ENCODE peak calls at places on chromosomes 4 and X, in eight cellular contexts. One of them, this sample, is unnamed.
A peak's percentile ranks its signal among the peaks of the same experiment; 100 is the strongest.

GRCh38 chr4:175062183-175062592 is 144.0 kb downstream of the ADAM29 start:
- DNase-seq in spleen: no peak
- DNase-seq in activated T-helper 1 cell treated with anti-CD3 and anti-CD28 coated beads, Interleukin-2, amount 50 U/mL, for 16 hours: no peak
- DNase-seq in fibroblast of lung: no peak
- DNase-seq in stimulated activated CD4-positive, alpha-beta T cell treated with anti-CD3 and anti-CD28 coated beads, Interleukin-2, amount 100 ng/mL, for 48 hours: no peak
- DNase-seq in central memory CD4-positive, alpha-beta T cell: no peak
- DNase-seq in ELR: no peak
- DNase-seq in AG09319: no peak
- DNase-seq in this sample: no peak

GRCh38 chr4:148445903-148446261 is 3.7 kb upstream of the NR3C2 start:
- DNase-seq in spleen: no peak
- DNase-seq in activated T-helper 1 cell treated with anti-CD3 and anti-CD28 coated beads, Interleukin-2, amount 50 U/mL, for 16 hours: no peak
- DNase-seq in fibroblast of lung: no peak
- DNase-seq in stimulated activated CD4-positive, alpha-beta T cell treated with anti-CD3 and anti-CD28 coated beads, Interleukin-2, amount 100 ng/mL, for 48 hours: no peak
- DNase-seq in central memory CD4-positive, alpha-beta T cell: no peak
- DNase-seq in ELR: peak; percentile 8
- DNase-seq in AG09319: no peak
- DNase-seq in this sample: no peak

GRCh38 chrX:118630843-118631242 is 96.6 kb upstream of the IL13RA1 start:
- DNase-seq in spleen: no peak
- DNase-seq in activated T-helper 1 cell treated with anti-CD3 and anti-CD28 coated beads, Interleukin-2, amount 50 U/mL, for 16 hours: no peak
- DNase-seq in fibroblast of lung: no peak
- DNase-seq in stimulated activated CD4-positive, alpha-beta T cell treated with anti-CD3 and anti-CD28 coated beads, Interleukin-2, amount 100 ng/mL, for 48 hours: no peak
- DNase-seq in central memory CD4-positive, alpha-beta T cell: no peak
- DNase-seq in ELR: no peak
- DNase-seq in AG09319: no peak
- DNase-seq in this sample: no peak

GRCh38 chr4:74934016-74934821 is 1.3 kb downstream of the PARM1 start:
- DNase-seq in spleen: peak; percentile 82
- DNase-seq in activated T-helper 1 cell treated with anti-CD3 and anti-CD28 coated beads, Interleukin-2, amount 50 U/mL, for 16 hours: no peak
- DNase-seq in fibroblast of lung: peak; percentile 26
- DNase-seq in stimulated activated CD4-positive, alpha-beta T cell treated with anti-CD3 and anti-CD28 coated beads, Interleukin-2, amount 100 ng/mL, for 48 hours: no peak
- DNase-seq in central memory CD4-positive, alpha-beta T cell: no peak
- DNase-seq in ELR: peak; percentile 33
- DNase-seq in AG09319: no peak
- DNase-seq in this sample: peak; percentile 6

GRCh38 chr4:89549907-89550306 is 242.3 kb upstream of the GPRIN3 start:
- DNase-seq in spleen: no peak
- DNase-seq in activated T-helper 1 cell treated with anti-CD3 and anti-CD28 coated beads, Interleukin-2, amount 50 U/mL, for 16 hours: no peak
- DNase-seq in fibroblast of lung: no peak
- DNase-seq in stimulated activated CD4-positive, alpha-beta T cell treated with anti-CD3 and anti-CD28 coated beads, Interleukin-2, amount 100 ng/mL, for 48 hours: no peak
- DNase-seq in central memory CD4-positive, alpha-beta T cell: no peak
- DNase-seq in ELR: peak; percentile 65
- DNase-seq in AG09319: peak; percentile 71
- DNase-seq in this sample: no peak

GRCh38 chr4:7423801-7424552 is 10.8 kb downstream of the PSAPL1 start:
- DNase-seq in spleen: peak; percentile 71
- DNase-seq in activated T-helper 1 cell treated with anti-CD3 and anti-CD28 coated beads, Interleukin-2, amount 50 U/mL, for 16 hours: no peak
- DNase-seq in fibroblast of lung: peak; percentile 19
- DNase-seq in stimulated activated CD4-positive, alpha-beta T cell treated with anti-CD3 and anti-CD28 coated beads, Interleukin-2, amount 100 ng/mL, for 48 hours: no peak
- DNase-seq in central memory CD4-positive, alpha-beta T cell: no peak
- DNase-seq in ELR: no peak
- DNase-seq in AG09319: no peak
- DNase-seq in this sample: peak; percentile 1

GRCh38 chr4:126697748-126698147 is 935.0 kb upstream of the INTU start:
- DNase-seq in spleen: no peak
- DNase-seq in activated T-helper 1 cell treated with anti-CD3 and anti-CD28 coated beads, Interleukin-2, amount 50 U/mL, for 16 hours: no peak
- DNase-seq in fibroblast of lung: peak; percentile 86
- DNase-seq in stimulated activated CD4-positive, alpha-beta T cell treated with anti-CD3 and anti-CD28 coated beads, Interleukin-2, amount 100 ng/mL, for 48 hours: no peak
- DNase-seq in central memory CD4-positive, alpha-beta T cell: no peak
- DNase-seq in ELR: peak; percentile 89
- DNase-seq in AG09319: peak; percentile 43
- DNase-seq in this sample: no peak

GRCh38 chr4:158450741-158451140 is 70.9 kb upstream of the RXFP1 start:
- DNase-seq in spleen: no peak
- DNase-seq in activated T-helper 1 cell treated with anti-CD3 and anti-CD28 coated beads, Interleukin-2, amount 50 U/mL, for 16 hours: no peak
- DNase-seq in fibroblast of lung: no peak
- DNase-seq in stimulated activated CD4-positive, alpha-beta T cell treated with anti-CD3 and anti-CD28 coated beads, Interleukin-2, amount 100 ng/mL, for 48 hours: no peak
- DNase-seq in central memory CD4-positive, alpha-beta T cell: no peak
- DNase-seq in ELR: no peak
- DNase-seq in AG09319: no peak
- DNase-seq in this sample: no peak

GRCh38 chr4:100790838-100791615 is 273.2 kb upstream of the EMCN start:
- DNase-seq in spleen: no peak
- DNase-seq in activated T-helper 1 cell treated with anti-CD3 and anti-CD28 coated beads, Interleukin-2, amount 50 U/mL, for 16 hours: no peak
- DNase-seq in fibroblast of lung: no peak
- DNase-seq in stimulated activated CD4-positive, alpha-beta T cell treated with anti-CD3 and anti-CD28 coated beads, Interleukin-2, amount 100 ng/mL, for 48 hours: no peak
- DNase-seq in central memory CD4-positive, alpha-beta T cell: no peak
- DNase-seq in ELR: no peak
- DNase-seq in AG09319: no peak
- DNase-seq in this sample: no peak

GRCh38 chrX:8043546-8043945 is 116.3 kb upstream of the PNPLA4 start:
- DNase-seq in spleen: no peak
- DNase-seq in activated T-helper 1 cell treated with anti-CD3 and anti-CD28 coated beads, Interleukin-2, amount 50 U/mL, for 16 hours: no peak
- DNase-seq in fibroblast of lung: no peak
- DNase-seq in stimulated activated CD4-positive, alpha-beta T cell treated with anti-CD3 and anti-CD28 coated beads, Interleukin-2, amount 100 ng/mL, for 48 hours: no peak
- DNase-seq in central memory CD4-positive, alpha-beta T cell: no peak
- DNase-seq in ELR: no peak
- DNase-seq in AG09319: no peak
- DNase-seq in this sample: no peak

GRCh38 chr4:98605216-98605615 is 53.2 kb downstream of the TSPAN5 start:
- DNase-seq in spleen: no peak
- DNase-seq in activated T-helper 1 cell treated with anti-CD3 and anti-CD28 coated beads, Interleukin-2, amount 50 U/mL, for 16 hours: no peak
- DNase-seq in fibroblast of lung: peak; percentile 67
- DNase-seq in stimulated activated CD4-positive, alpha-beta T cell treated with anti-CD3 and anti-CD28 coated beads, Interleukin-2, amount 100 ng/mL, for 48 hours: no peak
- DNase-seq in central memory CD4-positive, alpha-beta T cell: no peak
- DNase-seq in ELR: peak; percentile 54
- DNase-seq in AG09319: no peak
- DNase-seq in this sample: no peak

GRCh38 chr4:118557298-118557851 is 127.8 kb upstream of the METTL14 start:
- DNase-seq in spleen: no peak
- DNase-seq in activated T-helper 1 cell treated with anti-CD3 and anti-CD28 coated beads, Interleukin-2, amount 50 U/mL, for 16 hours: no peak
- DNase-seq in fibroblast of lung: peak; percentile 74
- DNase-seq in stimulated activated CD4-positive, alpha-beta T cell treated with anti-CD3 and anti-CD28 coated beads, Interleukin-2, amount 100 ng/mL, for 48 hours: no peak
- DNase-seq in central memory CD4-positive, alpha-beta T cell: no peak
- DNase-seq in ELR: peak; percentile 83
- DNase-seq in AG09319: no peak
- DNase-seq in this sample: peak; percentile 11

GRCh38 chr4:175351473-175351872 is 433.3 kb downstream of the ADAM29 start:
- DNase-seq in spleen: no peak
- DNase-seq in activated T-helper 1 cell treated with anti-CD3 and anti-CD28 coated beads, Interleukin-2, amount 50 U/mL, for 16 hours: no peak
- DNase-seq in fibroblast of lung: no peak
- DNase-seq in stimulated activated CD4-positive, alpha-beta T cell treated with anti-CD3 and anti-CD28 coated beads, Interleukin-2, amount 100 ng/mL, for 48 hours: no peak
- DNase-seq in central memory CD4-positive, alpha-beta T cell: no peak
- DNase-seq in ELR: no peak
- DNase-seq in AG09319: no peak
- DNase-seq in this sample: no peak

GRCh38 chr4:53712326-53712725 is 121.0 kb upstream of the LNX1 start:
- DNase-seq in spleen: no peak
- DNase-seq in activated T-helper 1 cell treated with anti-CD3 and anti-CD28 coated beads, Interleukin-2, amount 50 U/mL, for 16 hours: no peak
- DNase-seq in fibroblast of lung: no peak
- DNase-seq in stimulated activated CD4-positive, alpha-beta T cell treated with anti-CD3 and anti-CD28 coated beads, Interleukin-2, amount 100 ng/mL, for 48 hours: no peak
- DNase-seq in central memory CD4-positive, alpha-beta T cell: no peak
- DNase-seq in ELR: no peak
- DNase-seq in AG09319: no peak
- DNase-seq in this sample: no peak

GRCh38 chr4:82833696-82834313 is 35.2 kb upstream of the SCD5 start:
- DNase-seq in spleen: no peak
- DNase-seq in activated T-helper 1 cell treated with anti-CD3 and anti-CD28 coated beads, Interleukin-2, amount 50 U/mL, for 16 hours: no peak
- DNase-seq in fibroblast of lung: peak; percentile 88
- DNase-seq in stimulated activated CD4-positive, alpha-beta T cell treated with anti-CD3 and anti-CD28 coated beads, Interleukin-2, amount 100 ng/mL, for 48 hours: no peak
- DNase-seq in central memory CD4-positive, alpha-beta T cell: no peak
- DNase-seq in ELR: peak; percentile 94
- DNase-seq in AG09319: peak; percentile 35
- DNase-seq in this sample: no peak

GRCh38 chr4:97662133-97662532 is 481.1 kb downstream of the STPG2 start:
- DNase-seq in spleen: no peak
- DNase-seq in activated T-helper 1 cell treated with anti-CD3 and anti-CD28 coated beads, Interleukin-2, amount 50 U/mL, for 16 hours: no peak
- DNase-seq in fibroblast of lung: peak; percentile 3
- DNase-seq in stimulated activated CD4-positive, alpha-beta T cell treated with anti-CD3 and anti-CD28 coated beads, Interleukin-2, amount 100 ng/mL, for 48 hours: no peak
- DNase-seq in central memory CD4-positive, alpha-beta T cell: no peak
- DNase-seq in ELR: no peak
- DNase-seq in AG09319: no peak
- DNase-seq in this sample: no peak

GRCh38 chr4:14700083-14700482 is 302.2 kb upstream of the CPEB2 start:
- DNase-seq in spleen: no peak
- DNase-seq in activated T-helper 1 cell treated with anti-CD3 and anti-CD28 coated beads, Interleukin-2, amount 50 U/mL, for 16 hours: no peak
- DNase-seq in fibroblast of lung: no peak
- DNase-seq in stimulated activated CD4-positive, alpha-beta T cell treated with anti-CD3 and anti-CD28 coated beads, Interleukin-2, amount 100 ng/mL, for 48 hours: no peak
- DNase-seq in central memory CD4-positive, alpha-beta T cell: no peak
- DNase-seq in ELR: no peak
- DNase-seq in AG09319: no peak
- DNase-seq in this sample: no peak

GRCh38 chrX:70535198-70535597 is 90.6 kb downstream of the DLG3 start:
- DNase-seq in spleen: no peak
- DNase-seq in activated T-helper 1 cell treated with anti-CD3 and anti-CD28 coated beads, Interleukin-2, amount 50 U/mL, for 16 hours: no peak
- DNase-seq in fibroblast of lung: no peak
- DNase-seq in stimulated activated CD4-positive, alpha-beta T cell treated with anti-CD3 and anti-CD28 coated beads, Interleukin-2, amount 100 ng/mL, for 48 hours: no peak
- DNase-seq in central memory CD4-positive, alpha-beta T cell: no peak
- DNase-seq in ELR: no peak
- DNase-seq in AG09319: no peak
- DNase-seq in this sample: no peak

GRCh38 chr4:189912170-189912569 is 28.5 kb upstream of the FRG1 start:
- DNase-seq in spleen: no peak
- DNase-seq in activated T-helper 1 cell treated with anti-CD3 and anti-CD28 coated beads, Interleukin-2, amount 50 U/mL, for 16 hours: no peak
- DNase-seq in fibroblast of lung: no peak
- DNase-seq in stimulated activated CD4-positive, alpha-beta T cell treated with anti-CD3 and anti-CD28 coated beads, Interleukin-2, amount 100 ng/mL, for 48 hours: no peak
- DNase-seq in central memory CD4-positive, alpha-beta T cell: no peak
- DNase-seq in ELR: peak; percentile 10
- DNase-seq in AG09319: no peak
- DNase-seq in this sample: no peak

GRCh38 chr4:164931551-164932324 is 45.7 kb downstream of the TRIM61 start:
- DNase-seq in spleen: no peak
- DNase-seq in activated T-helper 1 cell treated with anti-CD3 and anti-CD28 coated beads, Interleukin-2, amount 50 U/mL, for 16 hours: no peak
- DNase-seq in fibroblast of lung: no peak
- DNase-seq in stimulated activated CD4-positive, alpha-beta T cell treated with anti-CD3 and anti-CD28 coated beads, Interleukin-2, amount 100 ng/mL, for 48 hours: no peak
- DNase-seq in central memory CD4-positive, alpha-beta T cell: no peak
- DNase-seq in ELR: peak; percentile 40
- DNase-seq in AG09319: no peak
- DNase-seq in this sample: no peak

GRCh38 chr4:17859793-17860406 is 49.1 kb downstream of the NCAPG start:
- DNase-seq in spleen: no peak
- DNase-seq in activated T-helper 1 cell treated with anti-CD3 and anti-CD28 coated beads, Interleukin-2, amount 50 U/mL, for 16 hours: no peak
- DNase-seq in fibroblast of lung: no peak
- DNase-seq in stimulated activated CD4-positive, alpha-beta T cell treated with anti-CD3 and anti-CD28 coated beads, Interleukin-2, amount 100 ng/mL, for 48 hours: no peak
- DNase-seq in central memory CD4-positive, alpha-beta T cell: no peak
- DNase-seq in ELR: no peak
- DNase-seq in AG09319: no peak
- DNase-seq in this sample: no peak

GRCh38 chrX:22800360-22800759 is 199.4 kb upstream of the DDX53 start:
- DNase-seq in spleen: no peak
- DNase-seq in activated T-helper 1 cell treated with anti-CD3 and anti-CD28 coated beads, Interleukin-2, amount 50 U/mL, for 16 hours: no peak
- DNase-seq in fibroblast of lung: peak; percentile 93
- DNase-seq in stimulated activated CD4-positive, alpha-beta T cell treated with anti-CD3 and anti-CD28 coated beads, Interleukin-2, amount 100 ng/mL, for 48 hours: no peak
- DNase-seq in central memory CD4-positive, alpha-beta T cell: no peak
- DNase-seq in ELR: peak; percentile 86
- DNase-seq in AG09319: peak; percentile 50
- DNase-seq in this sample: no peak

GRCh38 chrX:386768-387575 is at the start of gene PPP2R3B:
- DNase-seq in spleen: peak; percentile 100
- DNase-seq in activated T-helper 1 cell treated with anti-CD3 and anti-CD28 coated beads, Interleukin-2, amount 50 U/mL, for 16 hours: peak; percentile 99
- DNase-seq in fibroblast of lung: peak; percentile 95
- DNase-seq in stimulated activated CD4-positive, alpha-beta T cell treated with anti-CD3 and anti-CD28 coated beads, Interleukin-2, amount 100 ng/mL, for 48 hours: peak; percentile 95
- DNase-seq in central memory CD4-positive, alpha-beta T cell: peak; percentile 99
- DNase-seq in ELR: peak; percentile 98
- DNase-seq in AG09319: peak; percentile 97
- DNase-seq in this sample: peak; percentile 99

GRCh38 chr4:185683222-185683621 is 128.8 kb downstream of the SORBS2 start:
- DNase-seq in spleen: no peak
- DNase-seq in activated T-helper 1 cell treated with anti-CD3 and anti-CD28 coated beads, Interleukin-2, amount 50 U/mL, for 16 hours: no peak
- DNase-seq in fibroblast of lung: no peak
- DNase-seq in stimulated activated CD4-positive, alpha-beta T cell treated with anti-CD3 and anti-CD28 coated beads, Interleukin-2, amount 100 ng/mL, for 48 hours: no peak
- DNase-seq in central memory CD4-positive, alpha-beta T cell: no peak
- DNase-seq in ELR: no peak
- DNase-seq in AG09319: no peak
- DNase-seq in this sample: no peak

GRCh38 chr4:86594559-86595425 is 677 bp downstream of the PTPN13 start:
- DNase-seq in spleen: peak; percentile 82
- DNase-seq in activated T-helper 1 cell treated with anti-CD3 and anti-CD28 coated beads, Interleukin-2, amount 50 U/mL, for 16 hours: no peak
- DNase-seq in fibroblast of lung: peak; percentile 88
- DNase-seq in stimulated activated CD4-positive, alpha-beta T cell treated with anti-CD3 and anti-CD28 coated beads, Interleukin-2, amount 100 ng/mL, for 48 hours: no peak
- DNase-seq in central memory CD4-positive, alpha-beta T cell: peak; percentile 22
- DNase-seq in ELR: peak; percentile 66
- DNase-seq in AG09319: peak; percentile 93
- DNase-seq in this sample: peak; percentile 46

GRCh38 chr4:67712650-67713530 is 11.9 kb upstream of the UBA6 start:
- DNase-seq in spleen: no peak
- DNase-seq in activated T-helper 1 cell treated with anti-CD3 and anti-CD28 coated beads, Interleukin-2, amount 50 U/mL, for 16 hours: no peak
- DNase-seq in fibroblast of lung: no peak
- DNase-seq in stimulated activated CD4-positive, alpha-beta T cell treated with anti-CD3 and anti-CD28 coated beads, Interleukin-2, amount 100 ng/mL, for 48 hours: no peak
- DNase-seq in central memory CD4-positive, alpha-beta T cell: no peak
- DNase-seq in ELR: no peak
- DNase-seq in AG09319: no peak
- DNase-seq in this sample: no peak

GRCh38 chrX:136030357-136031225 is 45.4 kb downstream of the SLC9A6 start:
- DNase-seq in spleen: no peak
- DNase-seq in activated T-helper 1 cell treated with anti-CD3 and anti-CD28 coated beads, Interleukin-2, amount 50 U/mL, for 16 hours: no peak
- DNase-seq in fibroblast of lung: peak; percentile 94
- DNase-seq in stimulated activated CD4-positive, alpha-beta T cell treated with anti-CD3 and anti-CD28 coated beads, Interleukin-2, amount 100 ng/mL, for 48 hours: no peak
- DNase-seq in central memory CD4-positive, alpha-beta T cell: no peak
- DNase-seq in ELR: no peak
- DNase-seq in AG09319: peak; percentile 19
- DNase-seq in this sample: no peak

GRCh38 chr4:128812360-128812958 is 3.0 kb downstream of the JADE1 start:
- DNase-seq in spleen: no peak
- DNase-seq in activated T-helper 1 cell treated with anti-CD3 and anti-CD28 coated beads, Interleukin-2, amount 50 U/mL, for 16 hours: no peak
- DNase-seq in fibroblast of lung: peak; percentile 81
- DNase-seq in stimulated activated CD4-positive, alpha-beta T cell treated with anti-CD3 and anti-CD28 coated beads, Interleukin-2, amount 100 ng/mL, for 48 hours: peak; percentile 25
- DNase-seq in central memory CD4-positive, alpha-beta T cell: peak; percentile 40
- DNase-seq in ELR: peak; percentile 82
- DNase-seq in AG09319: no peak
- DNase-seq in this sample: peak; percentile 68

GRCh38 chr4:87575983-87576382 is 32.3 kb upstream of the DSPP start:
- DNase-seq in spleen: no peak
- DNase-seq in activated T-helper 1 cell treated with anti-CD3 and anti-CD28 coated beads, Interleukin-2, amount 50 U/mL, for 16 hours: no peak
- DNase-seq in fibroblast of lung: no peak
- DNase-seq in stimulated activated CD4-positive, alpha-beta T cell treated with anti-CD3 and anti-CD28 coated beads, Interleukin-2, amount 100 ng/mL, for 48 hours: no peak
- DNase-seq in central memory CD4-positive, alpha-beta T cell: no peak
- DNase-seq in ELR: no peak
- DNase-seq in AG09319: no peak
- DNase-seq in this sample: no peak

GRCh38 chrX:19846995-19847790 is 40.2 kb downstream of the SH3KBP1 start:
- DNase-seq in spleen: no peak
- DNase-seq in activated T-helper 1 cell treated with anti-CD3 and anti-CD28 coated beads, Interleukin-2, amount 50 U/mL, for 16 hours: no peak
- DNase-seq in fibroblast of lung: peak; percentile 87
- DNase-seq in stimulated activated CD4-positive, alpha-beta T cell treated with anti-CD3 and anti-CD28 coated beads, Interleukin-2, amount 100 ng/mL, for 48 hours: no peak
- DNase-seq in central memory CD4-positive, alpha-beta T cell: no peak
- DNase-seq in ELR: peak; percentile 85
- DNase-seq in AG09319: peak; percentile 41
- DNase-seq in this sample: peak; percentile 43

GRCh38 chrX:19789376-19789775 is 98.0 kb downstream of the SH3KBP1 start:
- DNase-seq in spleen: no peak
- DNase-seq in activated T-helper 1 cell treated with anti-CD3 and anti-CD28 coated beads, Interleukin-2, amount 50 U/mL, for 16 hours: no peak
- DNase-seq in fibroblast of lung: no peak
- DNase-seq in stimulated activated CD4-positive, alpha-beta T cell treated with anti-CD3 and anti-CD28 coated beads, Interleukin-2, amount 100 ng/mL, for 48 hours: no peak
- DNase-seq in central memory CD4-positive, alpha-beta T cell: no peak
- DNase-seq in ELR: no peak
- DNase-seq in AG09319: no peak
- DNase-seq in this sample: no peak

GRCh38 chr4:74267998-74268606 is 40.2 kb upstream of the EPGN start:
- DNase-seq in spleen: no peak
- DNase-seq in activated T-helper 1 cell treated with anti-CD3 and anti-CD28 coated beads, Interleukin-2, amount 50 U/mL, for 16 hours: no peak
- DNase-seq in fibroblast of lung: peak; percentile 86
- DNase-seq in stimulated activated CD4-positive, alpha-beta T cell treated with anti-CD3 and anti-CD28 coated beads, Interleukin-2, amount 100 ng/mL, for 48 hours: no peak
- DNase-seq in central memory CD4-positive, alpha-beta T cell: no peak
- DNase-seq in ELR: peak; percentile 73
- DNase-seq in AG09319: no peak
- DNase-seq in this sample: no peak

GRCh38 chr4:1448589-1449420 is 42.6 kb upstream of the NKX1-1 start:
- DNase-seq in spleen: peak; percentile 55
- DNase-seq in activated T-helper 1 cell treated with anti-CD3 and anti-CD28 coated beads, Interleukin-2, amount 50 U/mL, for 16 hours: no peak
- DNase-seq in fibroblast of lung: no peak
- DNase-seq in stimulated activated CD4-positive, alpha-beta T cell treated with anti-CD3 and anti-CD28 coated beads, Interleukin-2, amount 100 ng/mL, for 48 hours: no peak
- DNase-seq in central memory CD4-positive, alpha-beta T cell: no peak
- DNase-seq in ELR: no peak
- DNase-seq in AG09319: no peak
- DNase-seq in this sample: no peak

This sample was measured in activated CD4-positive, alpha-beta T cell treated with anti-CD3 and anti-CD28 coated beads for 36 hours.